ENCODE peak calls at places on chromosomes 16 and 17, in nine cellular contexts. One of them, this sample, is unnamed.

GRCh38 chr16:48444574-48444973 is 59.4 kb upstream of the SIAH1 start:
- DNase-seq in upper lobe of right lung: no peak
- DNase-seq in thoracic aorta: no peak
- DNase-seq in IMR-90: peak
- DNase-seq in neural progenitor cell: no peak
- DNase-seq in suprapubic skin: no peak
- DNase-seq in RWPE1: peak
- DNase-seq in AG10803: peak
- DNase-seq in esophagus squamous epithelium: no peak
- DNase-seq in this sample: peak

GRCh38 chr17:74547736-74548135 is 1.8 kb upstream of the CD300C start:
- DNase-seq in upper lobe of right lung: no peak
- DNase-seq in thoracic aorta: no peak
- DNase-seq in IMR-90: no peak
- DNase-seq in neural progenitor cell: no peak
- DNase-seq in suprapubic skin: no peak
- DNase-seq in RWPE1: no peak
- DNase-seq in AG10803: no peak
- DNase-seq in esophagus squamous epithelium: no peak
- DNase-seq in this sample: no peak

GRCh38 chr17:52145496-52145895 is 13.0 kb downstream of the CA10 start:
- DNase-seq in upper lobe of right lung: no peak
- DNase-seq in thoracic aorta: no peak
- DNase-seq in IMR-90: no peak
- DNase-seq in neural progenitor cell: no peak
- DNase-seq in suprapubic skin: no peak
- DNase-seq in RWPE1: peak
- DNase-seq in AG10803: no peak
- DNase-seq in esophagus squamous epithelium: no peak
- DNase-seq in this sample: no peak

GRCh38 chr17:45333702-45334092 is 16.9 kb upstream of the MAP3K14 start:
- DNase-seq in upper lobe of right lung: peak
- DNase-seq in thoracic aorta: no peak
- DNase-seq in IMR-90: no peak
- DNase-seq in neural progenitor cell: no peak
- DNase-seq in suprapubic skin: no peak
- DNase-seq in RWPE1: no peak
- DNase-seq in AG10803: no peak
- DNase-seq in esophagus squamous epithelium: no peak
- DNase-seq in this sample: no peak

GRCh38 chr16:88524973-88525662 is 45.1 kb upstream of the ZC3H18 start:
- DNase-seq in upper lobe of right lung: no peak
- DNase-seq in thoracic aorta: no peak
- DNase-seq in IMR-90: no peak
- DNase-seq in neural progenitor cell: no peak
- DNase-seq in suprapubic skin: no peak
- DNase-seq in RWPE1: no peak
- DNase-seq in AG10803: no peak
- DNase-seq in esophagus squamous epithelium: no peak
- DNase-seq in this sample: no peak

GRCh38 chr17:12673788-12674187 is 8.1 kb downstream of the MYOCD start:
- DNase-seq in upper lobe of right lung: no peak
- DNase-seq in thoracic aorta: no peak
- DNase-seq in IMR-90: peak
- DNase-seq in neural progenitor cell: no peak
- DNase-seq in suprapubic skin: no peak
- DNase-seq in RWPE1: no peak
- DNase-seq in AG10803: peak
- DNase-seq in esophagus squamous epithelium: no peak
- DNase-seq in this sample: no peak

GRCh38 chr17:82840431-82840831 is 609 bp upstream of the ZNF750 start:
- DNase-seq in upper lobe of right lung: peak
- DNase-seq in thoracic aorta: no peak
- DNase-seq in IMR-90: no peak
- DNase-seq in neural progenitor cell: peak
- DNase-seq in suprapubic skin: no peak
- DNase-seq in RWPE1: peak
- DNase-seq in AG10803: no peak
- DNase-seq in esophagus squamous epithelium: no peak
- DNase-seq in this sample: no peak

GRCh38 chr16:2963611-2964415 is at the start of gene KREMEN2:
- DNase-seq in upper lobe of right lung: no peak
- DNase-seq in thoracic aorta: no peak
- DNase-seq in IMR-90: no peak
- DNase-seq in neural progenitor cell: peak
- DNase-seq in suprapubic skin: peak
- DNase-seq in RWPE1: peak
- DNase-seq in AG10803: no peak
- DNase-seq in esophagus squamous epithelium: no peak
- DNase-seq in this sample: peak

GRCh38 chr17:39673335-39674081 is 5.3 kb downstream of the PNMT start:
- DNase-seq in upper lobe of right lung: peak
- DNase-seq in thoracic aorta: no peak
- DNase-seq in IMR-90: no peak
- DNase-seq in neural progenitor cell: no peak
- DNase-seq in suprapubic skin: peak
- DNase-seq in RWPE1: no peak
- DNase-seq in AG10803: no peak
- DNase-seq in esophagus squamous epithelium: no peak
- DNase-seq in this sample: peak

GRCh38 chr17:17787568-17787967 is 49.2 kb downstream of the SREBF1 start:
- DNase-seq in upper lobe of right lung: no peak
- DNase-seq in thoracic aorta: no peak
- DNase-seq in IMR-90: no peak
- DNase-seq in neural progenitor cell: no peak
- DNase-seq in suprapubic skin: no peak
- DNase-seq in RWPE1: no peak
- DNase-seq in AG10803: no peak
- DNase-seq in esophagus squamous epithelium: no peak
- DNase-seq in this sample: no peak

GRCh38 chr17:17096438-17097178 is 54.4 kb downstream of the MPRIP start:
- DNase-seq in upper lobe of right lung: no peak
- DNase-seq in thoracic aorta: no peak
- DNase-seq in IMR-90: peak
- DNase-seq in neural progenitor cell: no peak
- DNase-seq in suprapubic skin: no peak
- DNase-seq in RWPE1: no peak
- DNase-seq in AG10803: peak
- DNase-seq in esophagus squamous epithelium: no peak
- DNase-seq in this sample: peak

GRCh38 chr16:27461483-27462171 is 59.7 kb downstream of the IL21R start:
- DNase-seq in upper lobe of right lung: no peak
- DNase-seq in thoracic aorta: no peak
- DNase-seq in IMR-90: peak
- DNase-seq in neural progenitor cell: no peak
- DNase-seq in suprapubic skin: no peak
- DNase-seq in RWPE1: no peak
- DNase-seq in AG10803: no peak
- DNase-seq in esophagus squamous epithelium: no peak
- DNase-seq in this sample: no peak

GRCh38 chr17:1730345-1731193 is 6.1 kb downstream of the WDR81 start:
- DNase-seq in upper lobe of right lung: peak
- DNase-seq in thoracic aorta: no peak
- DNase-seq in IMR-90: peak
- DNase-seq in neural progenitor cell: no peak
- DNase-seq in suprapubic skin: peak
- DNase-seq in RWPE1: peak
- DNase-seq in AG10803: peak
- DNase-seq in esophagus squamous epithelium: no peak
- DNase-seq in this sample: no peak

GRCh38 chr16:74775255-74775654 is 635 bp upstream of the FA2H start:
- DNase-seq in upper lobe of right lung: no peak
- DNase-seq in thoracic aorta: no peak
- DNase-seq in IMR-90: no peak
- DNase-seq in neural progenitor cell: no peak
- DNase-seq in suprapubic skin: no peak
- DNase-seq in RWPE1: no peak
- DNase-seq in AG10803: no peak
- DNase-seq in esophagus squamous epithelium: no peak
- DNase-seq in this sample: no peak

GRCh38 chr16:48317614-48318013 is 67.6 kb downstream of the SIAH1 start:
- DNase-seq in upper lobe of right lung: no peak
- DNase-seq in thoracic aorta: no peak
- DNase-seq in IMR-90: peak
- DNase-seq in neural progenitor cell: no peak
- DNase-seq in suprapubic skin: no peak
- DNase-seq in RWPE1: peak
- DNase-seq in AG10803: peak
- DNase-seq in esophagus squamous epithelium: no peak
- DNase-seq in this sample: peak

GRCh38 chr16:73949574-73950348 is 346.9 kb upstream of the PSMD7 start:
- DNase-seq in upper lobe of right lung: no peak
- DNase-seq in thoracic aorta: no peak
- DNase-seq in IMR-90: peak
- DNase-seq in neural progenitor cell: no peak
- DNase-seq in suprapubic skin: no peak
- DNase-seq in RWPE1: peak
- DNase-seq in AG10803: peak
- DNase-seq in esophagus squamous epithelium: no peak
- DNase-seq in this sample: peak

GRCh38 chr17:29568331-29569244 is at the start of gene TP53I13:
- DNase-seq in upper lobe of right lung: peak
- DNase-seq in thoracic aorta: no peak
- DNase-seq in IMR-90: peak
- DNase-seq in neural progenitor cell: peak
- DNase-seq in suprapubic skin: peak
- DNase-seq in RWPE1: peak
- DNase-seq in AG10803: peak
- DNase-seq in esophagus squamous epithelium: peak
- DNase-seq in this sample: peak

GRCh38 chr17:42708588-42708987 is 26.3 kb downstream of the CNTNAP1 start:
- DNase-seq in upper lobe of right lung: no peak
- DNase-seq in thoracic aorta: no peak
- DNase-seq in IMR-90: no peak
- DNase-seq in neural progenitor cell: no peak
- DNase-seq in suprapubic skin: peak
- DNase-seq in RWPE1: no peak
- DNase-seq in AG10803: no peak
- DNase-seq in esophagus squamous epithelium: no peak
- DNase-seq in this sample: no peak

GRCh38 chr16:11136600-11136999 is 119.4 kb downstream of the SOCS1 start:
- DNase-seq in upper lobe of right lung: no peak
- DNase-seq in thoracic aorta: no peak
- DNase-seq in IMR-90: no peak
- DNase-seq in neural progenitor cell: no peak
- DNase-seq in suprapubic skin: no peak
- DNase-seq in RWPE1: no peak
- DNase-seq in AG10803: peak
- DNase-seq in esophagus squamous epithelium: no peak
- DNase-seq in this sample: no peak

GRCh38 chr17:70313450-70313849 is 144.1 kb downstream of the KCNJ2 start:
- DNase-seq in upper lobe of right lung: no peak
- DNase-seq in thoracic aorta: no peak
- DNase-seq in IMR-90: peak
- DNase-seq in neural progenitor cell: no peak
- DNase-seq in suprapubic skin: no peak
- DNase-seq in RWPE1: no peak
- DNase-seq in AG10803: peak
- DNase-seq in esophagus squamous epithelium: no peak
- DNase-seq in this sample: no peak

DNA sequence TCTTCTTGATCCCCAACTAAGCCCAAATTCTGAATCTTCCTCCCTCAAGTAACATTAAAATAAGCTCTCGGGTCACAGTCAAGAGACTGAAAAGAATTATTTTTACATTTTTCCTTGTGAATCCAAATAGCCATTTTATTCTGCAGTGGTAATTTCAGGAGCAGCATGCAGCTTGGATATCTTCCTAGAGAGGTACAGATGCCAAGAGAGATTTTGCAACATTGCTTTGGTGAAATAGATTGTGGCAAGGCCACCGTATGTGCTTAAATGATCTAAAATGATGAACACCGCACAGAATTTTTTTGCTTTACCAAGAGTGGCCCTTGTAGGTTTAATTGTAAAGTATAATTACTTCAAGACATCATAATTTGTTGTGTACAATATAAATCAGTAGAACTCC is 216.8 kb upstream of the IRX3 start:
- DNase-seq in upper lobe of right lung: no peak
- DNase-seq in thoracic aorta: no peak
- DNase-seq in IMR-90: no peak
- DNase-seq in neural progenitor cell: no peak
- DNase-seq in suprapubic skin: no peak
- DNase-seq in RWPE1: no peak
- DNase-seq in AG10803: peak
- DNase-seq in esophagus squamous epithelium: no peak
- DNase-seq in this sample: no peak
- TF ChIP-seq CTCF in upper lobe of right lung: no peak
- TF ChIP-seq CTCF in thoracic aorta: no peak
- TF ChIP-seq CTCF in IMR-90: no peak
- TF ChIP-seq CTCF in neural progenitor cell: no peak
- TF ChIP-seq CTCF in suprapubic skin: no peak
- TF ChIP-seq CTCF in RWPE1: no peak
- TF ChIP-seq CTCF in AG10803: no peak
- TF ChIP-seq CTCF in esophagus squamous epithelium: no peak
- TF ChIP-seq CTCF in this sample: no peak

DNA sequence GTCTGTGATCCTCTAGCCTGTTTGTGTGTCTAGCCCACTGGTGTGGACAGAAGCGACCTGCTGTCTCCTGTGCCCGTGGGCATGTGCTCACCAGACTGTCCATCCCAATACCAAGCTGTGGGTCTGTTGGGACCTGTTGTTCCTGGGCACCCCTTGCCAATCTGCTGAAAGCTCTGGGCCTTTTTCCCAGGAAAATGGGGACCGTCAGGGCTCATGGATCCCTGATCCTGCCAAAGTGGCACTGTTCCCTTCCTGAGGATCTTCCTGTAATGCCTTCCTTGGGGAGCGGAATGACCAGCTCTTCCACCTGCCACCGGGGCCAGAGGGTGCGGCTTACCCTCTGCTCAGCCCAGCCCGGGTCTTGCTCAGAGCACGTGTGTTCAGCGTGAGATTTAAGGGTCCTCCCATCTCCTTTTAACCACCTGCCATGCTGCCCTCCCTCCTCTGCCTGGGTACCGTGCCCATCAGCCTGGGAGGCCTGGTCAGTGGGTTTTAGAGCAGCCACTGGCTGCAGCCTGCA is 59.3 kb downstream of the BAIAP2 start:
- DNase-seq in upper lobe of right lung: no peak
- DNase-seq in thoracic aorta: no peak
- DNase-seq in IMR-90: no peak
- DNase-seq in neural progenitor cell: no peak
- DNase-seq in suprapubic skin: no peak
- DNase-seq in RWPE1: no peak
- DNase-seq in AG10803: no peak
- DNase-seq in esophagus squamous epithelium: no peak
- DNase-seq in this sample: no peak
- TF ChIP-seq CTCF in upper lobe of right lung: no peak
- TF ChIP-seq CTCF in thoracic aorta: no peak
- TF ChIP-seq CTCF in IMR-90: no peak
- TF ChIP-seq CTCF in neural progenitor cell: peak
- TF ChIP-seq CTCF in suprapubic skin: no peak
- TF ChIP-seq CTCF in RWPE1: no peak
- TF ChIP-seq CTCF in AG10803: no peak
- TF ChIP-seq CTCF in esophagus squamous epithelium: no peak
- TF ChIP-seq CTCF in this sample: no peak

GRCh38 chr16:64077242-64077641 is 1044.6 kb downstream of the CDH11 start:
- DNase-seq in upper lobe of right lung: no peak
- DNase-seq in thoracic aorta: no peak
- DNase-seq in IMR-90: no peak
- DNase-seq in neural progenitor cell: no peak
- DNase-seq in suprapubic skin: no peak
- DNase-seq in RWPE1: no peak
- DNase-seq in AG10803: no peak
- DNase-seq in esophagus squamous epithelium: no peak
- DNase-seq in this sample: no peak
- TF ChIP-seq CTCF in upper lobe of right lung: no peak
- TF ChIP-seq CTCF in thoracic aorta: no peak
- TF ChIP-seq CTCF in IMR-90: no peak
- TF ChIP-seq CTCF in neural progenitor cell: no peak
- TF ChIP-seq CTCF in suprapubic skin: no peak
- TF ChIP-seq CTCF in RWPE1: no peak
- TF ChIP-seq CTCF in AG10803: no peak
- TF ChIP-seq CTCF in esophagus squamous epithelium: no peak
- TF ChIP-seq CTCF in this sample: no peak

GRCh38 chr17:47099987-47100711 is 88.9 kb downstream of the CDC27 start:
- DNase-seq in upper lobe of right lung: peak
- DNase-seq in thoracic aorta: peak
- DNase-seq in IMR-90: peak
- DNase-seq in neural progenitor cell: peak
- DNase-seq in suprapubic skin: peak
- DNase-seq in RWPE1: peak
- DNase-seq in AG10803: peak
- DNase-seq in esophagus squamous epithelium: peak
- DNase-seq in this sample: peak
- TF ChIP-seq CTCF in upper lobe of right lung: peak
- TF ChIP-seq CTCF in thoracic aorta: no peak
- TF ChIP-seq CTCF in IMR-90: no peak
- TF ChIP-seq CTCF in neural progenitor cell: no peak
- TF ChIP-seq CTCF in suprapubic skin: no peak
- TF ChIP-seq CTCF in RWPE1: no peak
- TF ChIP-seq CTCF in AG10803: no peak
- TF ChIP-seq CTCF in esophagus squamous epithelium: no peak
- TF ChIP-seq CTCF in this sample: no peak